ENCODE peak calls at places on chromosomes 2 and 18, in five cellular contexts. K is activated CD8-positive, alpha-beta memory T cell treated with anti-CD3 and anti-CD28 coated beads for 24 hours; U is spleen; P is small intestine; Q is heart right ventricle. L is an unnamed sample.
A peak's percentile ranks its signal among the peaks of the same experiment; 100 is the strongest.

GRCh38 chr18:68462148-68462547 is 252.8 kb downstream of the TMX3 start:
- DNase-seq in U (no peak), K (no peak), P (no peak), Q (no peak), L (no peak)

GRCh38 chr2:159797468-159798375 is at the start of gene CD302:
- DNase-seq in Q (peak; percentile 80), K (peak; percentile 69), U (peak; percentile 91), P (peak; percentile 37), L (peak; percentile 94)

GRCh38 chr18:35355140-35355618 is 11.0 kb upstream of the ZNF24 start:
- DNase-seq in Q (peak; percentile 75), P (peak; percentile 71), U (peak; percentile 81), K (peak; percentile 69), L (no peak)

GRCh38 chr2:85649201-85650190 is 18.5 kb downstream of the SFTPB start:
- DNase-seq in U (no peak), K (no peak), P (no peak), Q (no peak), L (no peak)

GRCh38 chr2:111207892-111208291 is 87.2 kb downstream of the BCL2L11 start:
- DNase-seq in P (peak; percentile 65), K (no peak), Q (no peak), U (no peak), L (no peak)

GRCh38 chr18:79738041-79738461 is 58.4 kb downstream of the CTDP1 start:
- DNase-seq in P (no peak), K (no peak), Q (no peak), U (peak; percentile 60), L (peak; percentile 71)

GRCh38 chr2:28355521-28356094 is 37.0 kb upstream of the FOSL2 start:
- DNase-seq in U (peak; percentile 88), P (no peak), Q (peak; percentile 78), K (no peak), L (no peak)

GRCh38 chr2:71226391-71226964 is 425 bp downstream of the PAIP2B start:
- DNase-seq in Q (peak; percentile 45), P (peak; percentile 13), K (no peak), U (peak; percentile 87), L (no peak)

GRCh38 chr2:66693007-66693965 is 258.4 kb downstream of the MEIS1 start:
- DNase-seq in Q (no peak), P (no peak), U (no peak), K (no peak), L (no peak)

GRCh38 chr2:216104691-216105090 is 4.5 kb upstream of the XRCC5 start:
- DNase-seq in Q (no peak), P (no peak), K (no peak), U (no peak), L (no peak)

GRCh38 chr2:85902496-85902895 is 13.7 kb upstream of the ST3GAL5 start:
- DNase-seq in K (no peak), U (no peak), P (no peak), Q (no peak), L (no peak)

GRCh38 chr2:130832296-130832940 is 4.3 kb upstream of the ARHGEF4 start:
- DNase-seq in U (peak; percentile 58), Q (no peak), P (no peak), K (no peak), L (no peak)

L was measured in mesenteric fat pad.